ENCODE peak calls at places on chromosomes 2 and 18, in six cellular contexts. J, K, S, F, A and U are unnamed samples.

GRCh38 chr2:86778957-86779356 is 11.8 kb downstream of the CD8A start:
- ATAC-seq in F (no peak), J (no peak), A (peak), S (no peak), K (no peak), U (no peak)

GRCh38 chr2:219438453-219438852 is 3.8 kb downstream of the SPEG start:
- ATAC-seq in F (no peak), S (no peak), J (no peak), A (no peak), K (no peak), U (no peak)

GRCh38 chr2:121088251-121089004 is 196.6 kb downstream of the TFCP2L1 start:
- ATAC-seq in K (no peak), A (no peak), S (peak), F (peak), J (no peak), U (no peak)

GRCh38 chr2:171087547-171087946 is 73.1 kb downstream of the TLK1 start:
- ATAC-seq in F (no peak), J (no peak), A (no peak), S (no peak), K (no peak), U (no peak)

GRCh38 chr18:49201464-49201863 is 250.7 kb upstream of the SMAD7 start:
- ATAC-seq in A (no peak), J (no peak), F (no peak), S (no peak), K (no peak), U (no peak)

GRCh38 chr2:70716131-70716766 is 51.8 kb downstream of the ADD2 start:
- ATAC-seq in K (no peak), J (no peak), F (no peak), S (no peak), A (peak), U (no peak)

GRCh38 chr2:149507933-149508332 is 79.6 kb downstream of the MMADHC start:
- ATAC-seq in K (no peak), A (no peak), F (no peak), S (no peak), J (no peak), U (no peak)

GRCh38 chr2:28588231-28588725 is 92.4 kb downstream of the PLB1 start:
- ATAC-seq in K (no peak), F (peak), J (no peak), A (no peak), S (no peak), U (no peak)

GRCh38 chr18:58211510-58211909 is 167.5 kb downstream of the NEDD4L start:
- ATAC-seq in K (no peak), A (no peak), F (no peak), S (peak), J (no peak), U (no peak)

GRCh38 chr2:7962191-7962590 is 719.7 kb upstream of the ID2 start:
- ATAC-seq in K (no peak), J (no peak), F (no peak), A (peak), S (no peak), U (no peak)

GRCh38 chr2:97935719-97936161 is 60.0 kb downstream of the TMEM131 start:
- ATAC-seq in F (peak), A (peak), J (no peak), K (no peak), S (no peak), U (peak)

GRCh38 chr2:120803085-120803484 is 67.4 kb downstream of the GLI2 start:
- ATAC-seq in J (no peak), S (no peak), F (peak), A (no peak), K (no peak), U (no peak)

GRCh38 chr2:18487266-18487665 is 73.2 kb downstream of the RDH14 start:
- ATAC-seq in A (no peak), F (no peak), K (no peak), J (no peak), S (peak), U (no peak)

GRCh38 chr2:18171191-18172139 is 293.0 kb downstream of the KCNS3 start:
- ATAC-seq in K (no peak), S (no peak), J (no peak), A (no peak), F (peak), U (no peak)

GRCh38 chr18:57863706-57864105 is 60.6 kb upstream of the ATP8B1 start:
- ATAC-seq in S (no peak), F (no peak), K (no peak), A (no peak), J (no peak), U (no peak)

GRCh38 chr2:229869226-229869625 is 52.6 kb downstream of the TRIP12 start:
- ATAC-seq in J (no peak), K (no peak), F (no peak), A (no peak), S (no peak), U (no peak)

GRCh38 chr2:5539281-5540211 is 152.6 kb upstream of the SOX11 start:
- ATAC-seq in S (no peak), J (no peak), K (no peak), F (peak), A (peak), U (no peak)

GRCh38 chr18:8798996-8799395 is 93.6 kb downstream of the MTCL1 start:
- ATAC-seq in S (no peak), K (no peak), A (no peak), J (no peak), F (no peak), U (no peak)

GRCh38 chr18:35118641-35119040 is 77.4 kb downstream of the MAPRE2 start:
- ATAC-seq in S (no peak), A (peak), K (no peak), J (no peak), F (no peak), U (no peak)

GRCh38 chr18:75320506-75320905 is 107.0 kb downstream of the SMIM21 start:
- ATAC-seq in J (no peak), F (no peak), S (no peak), K (no peak), A (no peak), U (no peak)

GRCh38 chr2:159456500-159457426 is 159.6 kb downstream of the BAZ2B start:
- ATAC-seq in A (no peak), J (no peak), S (no peak), F (no peak), K (no peak), U (no peak)

GRCh38 chr2:56133441-56133840 is 50.3 kb upstream of the CCDC85A start:
- ATAC-seq in A (no peak), S (no peak), K (no peak), J (no peak), F (no peak), U (no peak)

GRCh38 chr2:219285894-219286425 is 6.8 kb downstream of the DNAJB2 start:
- ATAC-seq in S (no peak), K (no peak), F (no peak), A (peak), J (no peak), U (no peak)

GRCh38 chr2:28972778-28973335 is 8.2 kb upstream of the TOGARAM2 start:
- ATAC-seq in S (no peak), K (no peak), A (no peak), J (no peak), F (no peak), U (peak)

GRCh38 chr2:223414646-223415045 is 187.5 kb downstream of the SCG2 start:
- ATAC-seq in S (no peak), K (no peak), A (no peak), J (no peak), F (peak), U (no peak)

GRCh38 chr2:445896-446295 is 158.0 kb upstream of the ALKAL2 start:
- ATAC-seq in K (no peak), J (no peak), S (no peak), F (no peak), A (no peak), U (no peak)

GRCh38 chr2:48841126-48841525 is 85.6 kb upstream of the LHCGR start:
- ATAC-seq in A (no peak), J (no peak), S (no peak), K (no peak), F (no peak), U (no peak)

GRCh38 chr18:6781846-6782245 is 52.3 kb downstream of the ARHGAP28 start:
- ATAC-seq in A (no peak), S (peak), F (peak), J (no peak), K (no peak), U (no peak)

GRCh38 chr2:101889460-101890098 is 102.2 kb upstream of the IL1R2 start:
- ATAC-seq in K (no peak), S (no peak), F (no peak), J (no peak), A (no peak), U (no peak)

GRCh38 chr2:63914311-63914710 is 72.6 kb downstream of the UGP2 start:
- ATAC-seq in K (no peak), A (no peak), J (no peak), F (peak), S (no peak), U (no peak)

GRCh38 chr2:98013407-98014042 is 17.8 kb upstream of the TMEM131 start:
- ATAC-seq in J (no peak), K (no peak), A (no peak), F (no peak), S (no peak), U (peak)

GRCh38 chr2:238811765-238812164 is 36.1 kb upstream of the TWIST2 start:
- ATAC-seq in J (no peak), A (no peak), K (no peak), S (no peak), F (no peak), U (no peak)

GRCh38 chr2:110173523-110173922 is 31.3 kb downstream of the NPHP1 start:
- ATAC-seq in S (no peak), J (no peak), A (no peak), K (no peak), F (no peak), U (no peak)